ENCODE peak calls at places on chromosome 12, in ten cellular contexts. W is SK-N-SH, P is MM.1S, N is HCT116, F is PC-3, D is hepatocyte, M is Karpas-422, A is GM23338, J is PC-9, E is GM23248. V is an unnamed sample. For H3K9me2, the result is how much of the 10 kb centered on the place peaks cover.

GRCh38 chr12:45737638-45738037 is 8.1 kb downstream of the ARID2 start:
- DNase-seq in J (no peak), D (no peak), F (no peak), N (no peak), E (no peak), W (no peak), P (peak), A (no peak), M (no peak), V (no peak)

GRCh38 chr12:69330475-69331473 is 17.4 kb upstream of the LYZ start:
- DNase-seq in W (peak), E (peak), A (peak), P (peak), D (peak), F (peak), M (peak), N (no peak), J (no peak), V (peak)

GRCh38 chr12:111858186-111858585 is 16.2 kb downstream of the MAPKAPK5 start:
- DNase-seq in M (no peak), J (no peak), N (no peak), E (no peak), A (no peak), P (no peak), D (no peak), W (no peak), F (no peak), V (no peak)

GRCh38 chr12:96221391-96221790 is 27.2 kb downstream of the ELK3 start:
- DNase-seq in E (no peak), W (no peak), M (no peak), N (no peak), A (no peak), P (no peak), J (no peak), D (no peak), F (no peak), V (no peak)

GRCh38 chr12:59234391-59234790 is 314.1 kb upstream of the LRIG3 start:
- DNase-seq in E (no peak), P (no peak), A (peak), N (no peak), D (no peak), W (no peak), F (no peak), J (no peak), M (no peak), V (no peak)

GRCh38 chr12:79934309-79935020 is 432 bp downstream of the PPP1R12A start:
- DNase-seq in J (no peak), A (peak), F (no peak), D (peak), W (peak), N (no peak), P (peak), M (peak), E (no peak), V (peak)

GRCh38 chr12:116881325-116881866 is at the start of gene HRK:
- DNase-seq in M (no peak), F (no peak), P (peak), W (no peak), J (peak), E (no peak), D (no peak), A (peak), N (no peak), V (peak)

GRCh38 chr12:48388430-48388829 is 37.7 kb upstream of the ZNF641 start:
- DNase-seq in J (no peak), P (no peak), E (peak), N (no peak), W (no peak), M (no peak), A (no peak), F (peak), D (no peak), V (no peak)

GRCh38 chr12:114163766-114164165 is 197.6 kb upstream of the RBM19 start:
- DNase-seq in A (no peak), M (no peak), E (peak), N (peak), D (peak), J (peak), F (peak), P (no peak), W (no peak), V (no peak)

GRCh38 chr12:79033788-79034187 is 169.2 kb downstream of the SYT1 start:
- DNase-seq in N (no peak), A (no peak), P (no peak), E (no peak), D (no peak), W (no peak), M (no peak), J (no peak), F (no peak), V (no peak)

GRCh38 chr12:75825686-75826085 is 205.9 kb downstream of the PHLDA1 start:
- DNase-seq in W (no peak), M (no peak), N (peak), A (no peak), P (no peak), E (peak), D (no peak), F (peak), J (peak), V (no peak)

GRCh38 chr12:65885312-65885711 is 61.0 kb downstream of the HMGA2 start:
- DNase-seq in N (no peak), W (no peak), A (no peak), F (no peak), J (no peak), M (no peak), P (no peak), E (peak), D (no peak), V (no peak)

GRCh38 chr12:2543801-2544200 is 251.0 kb upstream of the FKBP4 start:
- DNase-seq in P (no peak), F (no peak), D (no peak), W (no peak), M (no peak), N (no peak), A (no peak), E (no peak), J (no peak), V (no peak)

GRCh38 chr12:108052260-108052659 is 76.8 kb upstream of the WSCD2 start:
- DNase-seq in E (no peak), P (peak), M (no peak), A (no peak), W (no peak), D (no peak), F (no peak), J (no peak), N (no peak), V (no peak)

GRCh38 chr12:71220295-71220694 is 62.5 kb upstream of the TSPAN8 start:
- DNase-seq in J (no peak), N (no peak), F (no peak), A (no peak), W (no peak), M (no peak), P (no peak), D (no peak), E (no peak), V (no peak)

GRCh38 chr12:9961106-9961505 is 10.1 kb upstream of the CLEC12A start:
- DNase-seq in J (no peak), E (no peak), A (no peak), M (no peak), W (no peak), N (no peak), D (no peak), F (no peak), P (no peak), V (no peak)

GRCh38 chr12:30761730-30762129 is 7.0 kb upstream of the CAPRIN2 start:
- DNase-seq in M (no peak), N (no peak), D (no peak), P (no peak), W (no peak), A (no peak), J (no peak), E (no peak), F (no peak), V (no peak)
- H3K9me2 ChIP-seq in M (under half), N (under half), D (under half), P (under half), W (under half), A (under half), J (under half), E (under half), F (under half), V (under half)

DNA sequence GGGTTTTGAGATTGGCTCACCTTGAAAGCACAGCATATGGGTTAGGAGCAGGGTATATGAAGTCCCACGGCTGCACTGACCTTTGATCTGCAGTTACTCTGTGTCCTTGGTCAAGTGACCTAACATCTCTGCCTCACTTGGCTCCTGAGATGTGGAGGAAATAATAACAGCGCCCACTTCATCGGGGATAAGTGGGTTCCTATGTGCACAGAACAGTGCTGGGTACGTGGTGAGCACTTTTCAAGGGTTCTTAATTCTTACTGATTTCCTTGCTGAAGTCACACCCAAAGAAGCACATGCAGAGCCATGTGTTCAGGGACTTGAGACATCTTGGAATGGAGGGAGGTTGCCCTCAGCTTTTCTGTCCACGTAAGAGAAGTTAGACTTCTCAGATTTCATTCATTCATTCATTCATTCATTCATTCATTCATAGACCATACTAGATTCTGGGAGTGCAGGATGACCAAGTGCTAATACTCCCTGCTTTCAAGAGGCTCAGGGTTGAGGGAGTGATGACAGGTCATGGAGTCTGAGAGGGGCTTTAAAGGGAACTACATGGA is 39.4 kb downstream of the ADGRD1 start:
- DNase-seq in M (no peak), D (no peak), N (no peak), A (no peak), E (no peak), J (no peak), P (no peak), F (no peak), W (no peak), V (no peak)
- H3K9me2 ChIP-seq in M (under half), D (under half), N (under half), A (under half), E (under half), J (under half), P (under half), F (under half), W (under half), V (under half)

DNA sequence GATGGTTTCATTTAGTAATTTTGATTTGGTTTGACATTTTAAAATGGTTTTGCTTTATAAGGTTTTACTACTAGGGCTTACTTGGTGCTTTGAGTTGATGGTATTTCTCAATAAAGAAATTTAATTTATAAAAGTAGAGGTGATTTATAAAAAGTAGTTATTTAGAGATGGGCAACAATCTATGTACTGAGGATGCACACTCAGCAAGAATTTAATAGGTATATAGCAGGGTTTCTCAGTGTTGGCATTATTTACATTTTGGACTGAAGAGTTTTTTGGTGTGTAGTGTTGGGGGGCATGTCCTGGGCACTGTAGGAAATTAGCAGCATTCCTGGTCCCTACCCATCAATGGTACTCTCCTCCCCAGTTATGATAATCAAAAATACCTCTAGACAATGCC is 47.7 kb downstream of the PPHLN1 start:
- DNase-seq in W (no peak), E (no peak), F (no peak), M (no peak), A (no peak), P (no peak), J (no peak), D (no peak), N (no peak), V (no peak)
- H3K9me2 ChIP-seq in W (under half), E (under half), F (under half), M (under half), A (under half), P (under half), J (under half), D (under half), N (under half), V (under half)

GRCh38 chr12:29691146-29691854 is 92.4 kb downstream of the TMTC1 start:
- DNase-seq in P (no peak), D (no peak), W (no peak), F (no peak), A (peak), J (no peak), E (no peak), N (no peak), M (no peak), V (no peak)

GRCh38 chr12:29690728-29691127 is 93.0 kb downstream of the TMTC1 start:
- DNase-seq in N (no peak), W (no peak), J (no peak), D (no peak), F (no peak), E (no peak), P (no peak), M (no peak), A (no peak), V (no peak)

GRCh38 chr12:29693962-29694361 is 89.8 kb downstream of the TMTC1 start:
- DNase-seq in P (no peak), J (no peak), N (no peak), E (no peak), A (no peak), D (no peak), F (no peak), W (no peak), M (no peak), V (no peak)

GRCh38 chr12:29692237-29692636 is 91.5 kb downstream of the TMTC1 start:
- DNase-seq in A (no peak), M (no peak), D (no peak), W (no peak), N (no peak), P (no peak), E (no peak), J (no peak), F (no peak), V (no peak)

DNA sequence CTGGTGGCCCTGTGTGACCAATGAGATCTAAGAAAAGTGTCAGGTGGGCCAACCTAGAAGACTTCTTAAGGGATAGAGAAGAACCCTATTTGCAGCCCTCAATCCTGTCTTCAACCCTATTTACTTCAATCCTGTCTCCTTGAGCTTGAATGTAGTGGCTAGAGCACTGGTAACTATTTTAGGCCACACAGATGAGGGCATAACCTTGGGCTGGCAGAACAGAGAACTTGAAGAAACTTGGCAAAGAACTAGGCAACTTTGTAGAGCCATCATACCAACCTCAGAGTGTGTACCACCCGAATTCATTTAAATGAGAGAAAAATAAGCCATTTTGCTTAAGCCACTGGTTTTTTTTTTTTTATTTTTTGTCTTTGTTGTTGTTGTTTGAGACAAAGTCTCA is 94.8 kb downstream of the TMTC1 start:
- DNase-seq in N (no peak), M (no peak), D (no peak), E (no peak), J (no peak), P (no peak), F (no peak), W (no peak), A (no peak), V (no peak)
- H3K9me2 ChIP-seq in N (under half), M (under half), D (under half), E (under half), J (under half), P (under half), F (under half), W (under half), A (under half), V (under half)

GRCh38 chr12:68321140-68321539 is 11.0 kb downstream of the MDM1 start:
- DNase-seq in P (no peak), E (no peak), W (no peak), J (no peak), N (no peak), A (no peak), M (no peak), D (no peak), F (no peak), V (no peak)
- H3K9me2 ChIP-seq in P (under half), E (under half), W (under half), J (under half), N (under half), A (under half), M (under half), D (under half), F (under half), V (under half)